ENCODE peak calls at places on chromosomes 6 and 20, in nine cellular contexts. K is iPS DF 6.9; W is CD4-positive, CD25-positive, alpha-beta regulatory T cell; Y is AG04450; N is hepatocyte; X is fibroblast of lung; F is mesendoderm; G is tibial artery; V is fibroblast of pulmonary artery. Q is an unnamed sample.

GRCh38 chr6:43773050-43773956 is 3.3 kb downstream of the VEGFA start:
- DNase-seq in F (peak), W (no peak), Y (no peak), V (peak), X (peak), N (peak), G (no peak), K (no peak), Q (peak)

GRCh38 chr6:152135755-152136448 is 328.4 kb downstream of the ESR1 start:
- DNase-seq in K (no peak), F (no peak), N (no peak), X (no peak), V (no peak), Y (no peak), W (no peak), G (no peak), Q (no peak)

GRCh38 chr6:117463762-117464665 is 18.5 kb upstream of the DCBLD1 start:
- DNase-seq in F (no peak), K (no peak), W (no peak), N (peak), Y (no peak), V (peak), X (peak), G (no peak), Q (no peak)

GRCh38 chr6:135299256-135299655 is 118.1 kb downstream of the MYB start:
- DNase-seq in X (peak), W (no peak), Y (no peak), G (no peak), F (no peak), K (no peak), V (peak), N (no peak), Q (no peak)

GRCh38 chr20:48630342-48631075 is 197.3 kb downstream of the PREX1 start:
- DNase-seq in K (no peak), V (no peak), W (no peak), F (peak), G (no peak), X (peak), N (no peak), Y (no peak), Q (peak)

GRCh38 chr6:37088897-37089296 is 81.1 kb upstream of the PIM1 start:
- DNase-seq in N (no peak), V (no peak), Y (no peak), F (no peak), W (no peak), X (no peak), G (no peak), K (no peak), Q (no peak)

GRCh38 chr6:160279850-160280249 is 21.2 kb upstream of the SLC22A2 start:
- DNase-seq in V (peak), G (no peak), W (no peak), F (no peak), K (no peak), X (peak), Y (no peak), N (no peak), Q (no peak)

GRCh38 chr20:56463428-56463827 is 5.0 kb upstream of the RTF2 start:
- DNase-seq in G (no peak), K (no peak), F (no peak), V (no peak), X (no peak), N (no peak), Y (no peak), W (no peak), Q (no peak)

GRCh38 chr20:48541581-48542071 is 286.2 kb downstream of the PREX1 start:
- DNase-seq in F (no peak), G (no peak), K (no peak), V (no peak), W (no peak), Y (no peak), N (no peak), X (no peak), Q (no peak)

GRCh38 chr6:99603421-99604160 is 3.0 kb upstream of the PRDM13 start:
- DNase-seq in W (no peak), N (peak), V (peak), Y (no peak), F (peak), X (peak), G (no peak), K (no peak), Q (peak)

GRCh38 chr6:10395171-10395945 is 19.5 kb downstream of the TFAP2A start:
- DNase-seq in G (no peak), X (no peak), F (no peak), N (no peak), W (no peak), K (no peak), V (no peak), Y (no peak), Q (no peak)

GRCh38 chr6:163416380-163416629 is 1.8 kb downstream of the QKI start:
- DNase-seq in N (no peak), F (no peak), V (no peak), X (no peak), Y (no peak), W (no peak), G (no peak), K (no peak), Q (no peak)

GRCh38 chr6:27503436-27504030 is 30.6 kb upstream of the ZNF184 start:
- DNase-seq in V (peak), K (peak), G (peak), N (peak), X (peak), Y (no peak), F (peak), W (peak), Q (no peak)

GRCh38 chr6:111843347-111844147 is 29.7 kb downstream of the FYN start:
- DNase-seq in X (peak), W (peak), Y (no peak), N (no peak), F (no peak), K (no peak), G (no peak), V (no peak), Q (no peak)

GRCh38 chr6:163175301-163175700 is 239.2 kb upstream of the QKI start:
- DNase-seq in W (no peak), X (no peak), K (no peak), N (no peak), Y (no peak), F (no peak), G (no peak), V (no peak), Q (no peak)

GRCh38 chr20:57573893-57574292 is 13.0 kb downstream of the PCK1 start:
- DNase-seq in F (peak), X (no peak), G (no peak), K (no peak), V (no peak), W (no peak), Y (no peak), N (no peak), Q (peak)

GRCh38 chr6:13066050-13066449 is 262.3 kb downstream of the TBC1D7 start:
- DNase-seq in K (no peak), G (no peak), F (no peak), Y (no peak), W (no peak), V (no peak), N (no peak), X (no peak), Q (no peak)

GRCh38 chr6:107271208-107271790 is 156.0 kb upstream of the BEND3 start:
- DNase-seq in G (no peak), Y (no peak), X (no peak), K (no peak), F (no peak), W (no peak), N (no peak), V (no peak), Q (no peak)

GRCh38 chr6:112337209-112337638 is 9.9 kb upstream of the RFPL4B start:
- DNase-seq in G (peak), N (peak), X (peak), F (peak), V (peak), K (peak), W (no peak), Y (peak), Q (peak)

GRCh38 chr6:11653028-11653583 is 115.6 kb downstream of the TMEM170B start:
- DNase-seq in K (no peak), Y (peak), G (no peak), X (peak), F (peak), V (peak), W (no peak), N (peak), Q (no peak)

GRCh38 chr20:2671977-2672376 is 8.0 kb upstream of the IDH3B start:
- DNase-seq in V (no peak), K (no peak), X (no peak), Y (no peak), G (peak), W (no peak), N (no peak), F (peak), Q (peak)

GRCh38 chr6:30900863-30901417 is 7.1 kb upstream of the GTF2H4 start:
- DNase-seq in G (no peak), X (no peak), W (no peak), Y (no peak), N (no peak), F (no peak), K (no peak), V (no peak), Q (no peak)

GRCh38 chr6:37209461-37210205 is 39.7 kb downstream of the PIM1 start:
- DNase-seq in Y (no peak), K (no peak), W (no peak), V (no peak), X (no peak), F (no peak), G (no peak), N (no peak), Q (no peak)

GRCh38 chr20:49913399-49914047 is 1.8 kb downstream of the SPATA2 start:
- DNase-seq in K (no peak), F (no peak), V (no peak), G (peak), Y (no peak), N (no peak), X (peak), W (no peak), Q (no peak)

GRCh38 chr6:26270903-26271639 is 93.9 kb upstream of the BTN3A2 start:
- DNase-seq in N (peak), V (peak), F (peak), W (peak), G (peak), Y (no peak), K (no peak), X (peak), Q (peak)

GRCh38 chr20:51444472-51444871 is 98.0 kb downstream of the NFATC2 start:
- DNase-seq in F (no peak), V (peak), W (no peak), Y (no peak), X (no peak), G (no peak), N (peak), K (no peak), Q (no peak)

GRCh38 chr20:44143896-44144295 is 43.1 kb downstream of the JPH2 start:
- DNase-seq in V (no peak), Y (no peak), G (no peak), F (no peak), W (no peak), X (no peak), K (no peak), N (no peak), Q (no peak)

GRCh38 chr6:38279423-38279822 is 360.3 kb downstream of the BTBD9 start:
- DNase-seq in K (no peak), X (no peak), Y (no peak), V (no peak), F (no peak), G (no peak), W (no peak), N (no peak), Q (peak)

GRCh38 chr6:109978174-109979032 is at the start of gene GPR6:
- DNase-seq in Y (no peak), V (peak), N (peak), F (peak), W (no peak), K (peak), G (no peak), X (peak), Q (peak)

GRCh38 chr6:130991422-130992144 is 71.5 kb downstream of the EPB41L2 start:
- DNase-seq in Y (no peak), N (no peak), W (no peak), F (no peak), G (no peak), X (no peak), K (no peak), V (no peak), Q (no peak)

GRCh38 chr6:158517581-158517980 is 42.3 kb upstream of the TMEM181 start:
- DNase-seq in Y (no peak), X (no peak), K (no peak), G (no peak), W (no peak), V (no peak), N (no peak), F (no peak), Q (no peak)

GRCh38 chr6:14454467-14454763 is 336.8 kb downstream of the CD83 start:
- DNase-seq in F (no peak), V (no peak), Y (no peak), X (no peak), N (no peak), G (no peak), W (no peak), K (no peak), Q (no peak)

GRCh38 chr6:100171533-100172321 is 177.7 kb upstream of the MCHR2 start:
- DNase-seq in W (no peak), F (no peak), Y (no peak), K (no peak), X (peak), N (no peak), G (no peak), V (no peak), Q (no peak)

GRCh38 chr6:21061892-21062291 is 527.6 kb downstream of the CDKAL1 start:
- DNase-seq in W (no peak), F (no peak), G (no peak), X (no peak), Y (no peak), K (no peak), N (no peak), V (no peak), Q (no peak)

GRCh38 chr6:7725849-7726415 is at the start of gene BMP6:
- DNase-seq in K (peak), V (peak), G (peak), W (peak), Y (peak), X (peak), N (peak), F (peak), Q (peak)
- H3K4me3 ChIP-seq in K (peak), V (peak), G (peak), W (no peak), Y (peak), X (peak), N (peak), F (no peak), Q (peak)

GRCh38 chr20:63178889-63179751 is 36.8 kb downstream of the YTHDF1 start:
- DNase-seq in N (peak), Y (no peak), K (no peak), X (no peak), F (peak), G (no peak), V (no peak), W (peak), Q (peak)
- H3K4me3 ChIP-seq in N (no peak), Y (no peak), K (peak), X (no peak), F (no peak), G (no peak), V (no peak), W (no peak), Q (peak)

GRCh38 chr20:25987073-25987927 is 290.6 kb upstream of the ZNF337 start:
- DNase-seq in W (peak), F (peak), K (no peak), X (peak), G (peak), N (peak), V (peak), Y (no peak), Q (peak)
- H3K4me3 ChIP-seq in W (peak), F (no peak), K (no peak), X (peak), G (peak), N (no peak), V (peak), Y (peak), Q (no peak)

GRCh38 chr6:154227862-154228520 is 128.6 kb downstream of the IPCEF1 start:
- DNase-seq in Y (no peak), N (no peak), V (no peak), X (no peak), K (no peak), F (no peak), G (no peak), W (no peak), Q (no peak)
- H3K4me3 ChIP-seq in Y (no peak), N (no peak), V (no peak), X (no peak), K (no peak), F (no peak), G (no peak), W (peak), Q (no peak)

GRCh38 chr6:132919028-132919427 is 104.7 kb downstream of the RPS12 start:
- DNase-seq in F (no peak), W (no peak), G (no peak), V (peak), X (peak), K (no peak), Y (peak), N (no peak), Q (peak)
- H3K4me3 ChIP-seq in F (no peak), W (no peak), G (no peak), V (peak), X (peak), K (no peak), Y (peak), N (no peak), Q (no peak)